ENCODE peak calls at places on chromosomes 12 and 14, in four cellular contexts. I is NCI-H1436, F is NCI-H1694, N is nucleus accumbens. Y is an unnamed sample.

GRCh38 chr12:7144414-7145120 is 14.4 kb downstream of the CLSTN3 start:
- DNase-seq in F (peak), N (no peak), I (peak), Y (no peak)

GRCh38 chr14:28754209-28754985 is 12.2 kb upstream of the FOXG1 start:
- DNase-seq in N (no peak), F (peak), I (peak), Y (peak)

GRCh38 chr14:76463105-76463504 is 87.2 kb downstream of the ESRRB start:
- DNase-seq in N (no peak), F (no peak), I (no peak), Y (no peak)

GRCh38 chr12:68893201-68893600 is 39.8 kb downstream of the CPM start:
- DNase-seq in F (no peak), N (no peak), I (no peak), Y (no peak)

GRCh38 chr12:109822416-109822815 is 10.8 kb downstream of the TRPV4 start:
- DNase-seq in I (no peak), N (no peak), F (no peak), Y (no peak)

GRCh38 chr12:77214136-77214535 is 148.8 kb upstream of the E2F7 start:
- DNase-seq in N (no peak), F (no peak), I (no peak), Y (no peak)

GRCh38 chr12:62621239-62621638 is 154.6 kb downstream of the MON2 start:
- DNase-seq in N (no peak), I (peak), F (no peak), Y (peak)

GRCh38 chr14:104603623-104604401 is 760 bp downstream of the TMEM179 start:
- DNase-seq in N (no peak), I (peak), F (no peak), Y (no peak)

GRCh38 chr12:21771311-21771710 is 3.2 kb downstream of the KCNJ8 start:
- DNase-seq in N (no peak), I (no peak), F (no peak), Y (no peak)

GRCh38 chr14:68210729-68211299 is 391.2 kb downstream of the RAD51B start:
- DNase-seq in I (no peak), F (no peak), N (no peak), Y (no peak)

GRCh38 chr14:84767434-84767833 is 762.5 kb upstream of the FLRT2 start:
- DNase-seq in I (no peak), N (no peak), F (no peak), Y (no peak)

GRCh38 chr14:37673439-37673838 is 78.0 kb downstream of the TTC6 start:
- DNase-seq in N (no peak), I (no peak), F (peak), Y (no peak)

GRCh38 chr12:49609875-49610154 is 4.4 kb upstream of the FAM186B start:
- DNase-seq in F (no peak), I (no peak), N (no peak), Y (no peak)

GRCh38 chr12:57846285-57846576 is 298 bp downstream of the CTDSP2 start:
- DNase-seq in F (no peak), I (no peak), N (no peak), Y (no peak)